ENCODE peak calls at places on chromosomes 7 and 10, in four cellular contexts. T is HEK293T, F is right lobe of liver, Y is NAMALWA. O is an unnamed sample.

GRCh38 chr7:47310020-47310419 is 271.9 kb downstream of the TNS3 start:
- DNase-seq in T (no peak), F (no peak), Y (no peak), O (no peak)

GRCh38 chr7:151342102-151342646 is 562 bp downstream of the NUB1 start:
- DNase-seq in T (no peak), F (no peak), Y (peak; percentile 87), O (no peak)

GRCh38 chr10:133104076-133104965 is 16.6 kb downstream of the ADGRA1 start:
- DNase-seq in T (no peak), F (no peak), Y (no peak), O (no peak)

GRCh38 chr7:117312593-117312992 is 10.3 kb downstream of the WNT2 start:
- DNase-seq in T (no peak), F (no peak), Y (no peak), O (no peak)

GRCh38 chr10:88361494-88361893 is 221.6 kb downstream of the RNLS start:
- DNase-seq in T (peak; percentile 33), F (no peak), Y (no peak), O (no peak)

GRCh38 chr7:143299840-143300239 is 11.7 kb downstream of the CASP2 start:
- DNase-seq in T (peak; percentile 69), F (peak; percentile 57), Y (peak; percentile 62), O (no peak)

GRCh38 chr7:70306173-70306572 is 707.9 kb downstream of the AUTS2 start:
- DNase-seq in T (no peak), F (no peak), Y (no peak), O (no peak)

GRCh38 chr10:29212597-29212996 is 76.3 kb upstream of the LYZL1 start:
- DNase-seq in T (no peak), F (no peak), Y (no peak), O (no peak)

GRCh38 chr7:44108768-44109750 is 4.9 kb downstream of the AEBP1 start:
- DNase-seq in T (no peak), F (no peak), Y (peak; percentile 52), O (peak; percentile 67)

GRCh38 chr10:3651969-3652653 is 132.9 kb downstream of the KLF6 start:
- DNase-seq in T (no peak), F (no peak), Y (no peak), O (no peak)

GRCh38 chr7:142177869-142178268 is 66.4 kb downstream of the MGAM2 start:
- DNase-seq in T (no peak), F (no peak), Y (no peak), O (no peak)

O was measured in left lung.